ENCODE peak calls at places on chromosome 4, in four cellular contexts. One of them, this sample, is unnamed.

GRCh38 chr4:108889696-108890475 is 127.0 kb upstream of the ETNPPL start:
- DNase-seq in K562: no peak
- DNase-seq in GM12878: no peak
- DNase-seq in HepG2: no peak
- DNase-seq in this sample: no peak

GRCh38 chr4:68147079-68147478 is 17.4 kb upstream of the TMPRSS11F start:
- DNase-seq in K562: no peak
- DNase-seq in GM12878: no peak
- DNase-seq in HepG2: no peak
- DNase-seq in this sample: no peak

GRCh38 chr4:149005191-149005590 is 563.0 kb upstream of the NR3C2 start:
- DNase-seq in K562: no peak
- DNase-seq in GM12878: no peak
- DNase-seq in HepG2: no peak
- DNase-seq in this sample: no peak

GRCh38 chr4:6334203-6334887 is 64.7 kb downstream of the WFS1 start:
- DNase-seq in K562: no peak
- DNase-seq in GM12878: no peak
- DNase-seq in HepG2: no peak
- DNase-seq in this sample: no peak

GRCh38 chr4:106893395-106893881 is 142.7 kb downstream of the DKK2 start:
- DNase-seq in K562: no peak
- DNase-seq in GM12878: no peak
- DNase-seq in HepG2: no peak
- DNase-seq in this sample: peak

GRCh38 chr4:16124232-16124631 is 40.4 kb upstream of the PROM1 start:
- DNase-seq in K562: no peak
- DNase-seq in GM12878: no peak
- DNase-seq in HepG2: no peak
- DNase-seq in this sample: no peak

GRCh38 chr4:167622481-167623240 is 388.4 kb upstream of the SPOCK3 start:
- DNase-seq in K562: peak
- DNase-seq in GM12878: no peak
- DNase-seq in HepG2: peak
- DNase-seq in this sample: peak

GRCh38 chr4:92231511-92231910 is 72.3 kb upstream of the GRID2 start:
- DNase-seq in K562: no peak
- DNase-seq in GM12878: no peak
- DNase-seq in HepG2: no peak
- DNase-seq in this sample: no peak

GRCh38 chr4:8117278-8117682 is 41.3 kb downstream of the ABLIM2 start:
- DNase-seq in K562: peak
- DNase-seq in GM12878: peak
- DNase-seq in HepG2: peak
- DNase-seq in this sample: peak

GRCh38 chr4:176755624-176756023 is 37.1 kb downstream of the VEGFC start:
- DNase-seq in K562: no peak
- DNase-seq in GM12878: no peak
- DNase-seq in HepG2: no peak
- DNase-seq in this sample: no peak

GRCh38 chr4:8910100-8910821 is 38.6 kb upstream of the HMX1 start:
- DNase-seq in K562: no peak
- DNase-seq in GM12878: no peak
- DNase-seq in HepG2: no peak
- DNase-seq in this sample: no peak

GRCh38 chr4:12861422-12861821 is 622.7 kb downstream of the RAB28 start:
- DNase-seq in K562: no peak
- DNase-seq in GM12878: no peak
- DNase-seq in HepG2: no peak
- DNase-seq in this sample: no peak

GRCh38 chr4:133565379-133565778 is 416.3 kb downstream of the PCDH10 start:
- DNase-seq in K562: no peak
- DNase-seq in GM12878: no peak
- DNase-seq in HepG2: no peak
- DNase-seq in this sample: no peak

GRCh38 chr4:17605236-17605635 is 9.2 kb upstream of the MED28 start:
- DNase-seq in K562: no peak
- DNase-seq in GM12878: no peak
- DNase-seq in HepG2: no peak
- DNase-seq in this sample: no peak

GRCh38 chr4:153988446-153988845 is 199.6 kb upstream of the SFRP2 start:
- DNase-seq in K562: no peak
- DNase-seq in GM12878: no peak
- DNase-seq in HepG2: no peak
- DNase-seq in this sample: no peak

GRCh38 chr4:56668267-56668666 is 12.8 kb downstream of the HOPX start:
- DNase-seq in K562: no peak
- DNase-seq in GM12878: no peak
- DNase-seq in HepG2: no peak
- DNase-seq in this sample: peak

GRCh38 chr4:187999406-187999932 is 3.9 kb downstream of the ZFP42 start:
- DNase-seq in K562: no peak
- DNase-seq in GM12878: no peak
- DNase-seq in HepG2: no peak
- DNase-seq in this sample: no peak

GRCh38 chr4:55517526-55518229 is 29.0 kb downstream of the CLOCK start:
- DNase-seq in K562: no peak
- DNase-seq in GM12878: no peak
- DNase-seq in HepG2: no peak
- DNase-seq in this sample: no peak

GRCh38 chr4:73098713-73099112 is 29.2 kb upstream of the COX18 start:
- DNase-seq in K562: no peak
- DNase-seq in GM12878: no peak
- DNase-seq in HepG2: no peak
- DNase-seq in this sample: no peak

GRCh38 chr4:48295116-48295515 is 25.5 kb upstream of the TEC start:
- DNase-seq in K562: no peak
- DNase-seq in GM12878: no peak
- DNase-seq in HepG2: no peak
- DNase-seq in this sample: no peak

GRCh38 chr4:113921089-113921842 is 58.2 kb downstream of the ARSJ start:
- DNase-seq in K562: no peak
- DNase-seq in GM12878: no peak
- DNase-seq in HepG2: no peak
- DNase-seq in this sample: no peak

GRCh38 chr4:54082168-54082567 is 17.8 kb upstream of the CHIC2 start:
- DNase-seq in K562: no peak
- DNase-seq in GM12878: no peak
- DNase-seq in HepG2: peak
- DNase-seq in this sample: no peak

GRCh38 chr4:101599620-101600019 is 190.9 kb upstream of the BANK1 start:
- DNase-seq in K562: no peak
- DNase-seq in GM12878: no peak
- DNase-seq in HepG2: no peak
- DNase-seq in this sample: no peak

GRCh38 chr4:3851211-3851610 is 85.0 kb downstream of the ADRA2C start:
- DNase-seq in K562: no peak
- DNase-seq in GM12878: no peak
- DNase-seq in HepG2: no peak
- DNase-seq in this sample: peak

GRCh38 chr4:159222158-159222557 is 119.3 kb downstream of the RAPGEF2 start:
- DNase-seq in K562: no peak
- DNase-seq in GM12878: no peak
- DNase-seq in HepG2: no peak
- DNase-seq in this sample: no peak

GRCh38 chr4:168731006-168731636 is 234.3 kb downstream of the PALLD start:
- DNase-seq in K562: no peak
- DNase-seq in GM12878: no peak
- DNase-seq in HepG2: no peak
- DNase-seq in this sample: no peak

GRCh38 chr4:117137143-117137542 is 51.8 kb upstream of the TRAM1L1 start:
- DNase-seq in K562: no peak
- DNase-seq in GM12878: no peak
- DNase-seq in HepG2: no peak
- DNase-seq in this sample: no peak

GRCh38 chr4:170089274-170089742 is 448 bp downstream of the AADAT start:
- DNase-seq in K562: no peak
- DNase-seq in GM12878: no peak
- DNase-seq in HepG2: peak
- DNase-seq in this sample: peak

GRCh38 chr4:184960505-184960971 is 57.8 kb upstream of the HELT start:
- DNase-seq in K562: no peak
- DNase-seq in GM12878: no peak
- DNase-seq in HepG2: peak
- DNase-seq in this sample: no peak

GRCh38 chr4:181858746-181859145 is 384.5 kb upstream of the TENM3 start:
- DNase-seq in K562: no peak
- DNase-seq in GM12878: no peak
- DNase-seq in HepG2: no peak
- DNase-seq in this sample: no peak

GRCh38 chr4:181860668-181861067 is 382.5 kb upstream of the TENM3 start:
- DNase-seq in K562: no peak
- DNase-seq in GM12878: no peak
- DNase-seq in HepG2: no peak
- DNase-seq in this sample: no peak

GRCh38 chr4:181860157-181860556 is 383.0 kb upstream of the TENM3 start:
- DNase-seq in K562: no peak
- DNase-seq in GM12878: no peak
- DNase-seq in HepG2: no peak
- DNase-seq in this sample: no peak

GRCh38 chr4:181863846-181864245 is 379.4 kb upstream of the TENM3 start:
- DNase-seq in K562: no peak
- DNase-seq in GM12878: no peak
- DNase-seq in HepG2: no peak
- DNase-seq in this sample: no peak
- TF ChIP-seq TCF7 in K562: no peak
- TF ChIP-seq TCF7 in GM12878: no peak
- TF ChIP-seq TCF7 in HepG2: no peak
- TF ChIP-seq TCF7 in this sample: no peak

GRCh38 chr4:84491420-84491819 is 7.7 kb downstream of the NKX6-1 start:
- DNase-seq in K562: no peak
- DNase-seq in GM12878: no peak
- DNase-seq in HepG2: no peak
- DNase-seq in this sample: no peak
- TF ChIP-seq TCF7 in K562: no peak
- TF ChIP-seq TCF7 in GM12878: no peak
- TF ChIP-seq TCF7 in HepG2: no peak
- TF ChIP-seq TCF7 in this sample: no peak

DNA sequence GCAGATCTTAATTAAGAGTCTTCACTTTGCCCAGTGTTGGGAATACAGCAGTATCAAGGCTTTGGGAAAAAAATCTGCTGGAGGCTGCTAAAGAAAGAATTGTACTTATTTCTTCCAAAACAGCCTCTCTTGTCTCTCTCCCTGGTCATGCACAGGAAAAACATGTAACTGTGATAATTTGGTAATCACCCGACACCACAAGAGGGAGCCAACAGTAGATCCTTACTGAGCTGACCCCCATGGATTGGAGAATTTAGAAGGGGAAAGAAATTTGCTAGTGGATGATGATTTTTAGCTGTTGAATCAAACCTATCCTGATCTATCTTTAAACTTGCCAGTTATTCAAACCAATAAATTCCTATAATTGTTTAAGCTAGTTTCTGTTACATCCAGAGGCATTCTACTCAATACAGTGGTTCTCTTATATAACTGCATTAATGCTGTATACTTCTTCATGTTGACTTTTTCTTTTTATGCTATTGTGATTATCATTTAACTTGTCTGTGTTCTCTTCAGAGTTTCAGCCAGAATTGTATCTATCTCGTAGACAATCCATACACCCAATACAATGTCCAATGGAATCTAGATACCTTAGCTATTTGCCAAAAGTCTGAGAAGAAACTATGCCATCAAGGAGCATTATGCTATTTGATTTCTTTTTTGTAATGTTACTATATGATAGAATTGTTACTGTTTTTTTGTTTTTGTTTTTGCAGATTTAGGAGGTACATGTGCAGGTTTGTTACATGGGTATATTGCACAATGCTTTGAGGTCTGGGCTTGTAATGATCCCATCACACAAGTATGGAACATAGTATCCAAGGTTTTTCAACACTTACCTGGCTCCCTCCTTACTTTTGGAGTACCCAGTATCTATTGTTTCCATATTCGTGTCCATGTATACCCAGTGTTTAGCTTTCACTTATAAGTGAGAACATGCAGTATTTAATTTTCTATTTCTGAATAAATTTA is 31.3 kb upstream of the ARHGEF38 start:
- DNase-seq in K562: peak
- DNase-seq in GM12878: peak
- DNase-seq in HepG2: peak
- DNase-seq in this sample: peak
- TF ChIP-seq TCF7 in K562: no peak
- TF ChIP-seq TCF7 in GM12878: no peak
- TF ChIP-seq TCF7 in HepG2: no peak
- TF ChIP-seq TCF7 in this sample: no peak

GRCh38 chr4:32148120-32148666 is 1428.0 kb downstream of the PCDH7 start:
- DNase-seq in K562: no peak
- DNase-seq in GM12878: no peak
- DNase-seq in HepG2: no peak
- DNase-seq in this sample: no peak
- TF ChIP-seq TCF7 in K562: no peak
- TF ChIP-seq TCF7 in GM12878: no peak
- TF ChIP-seq TCF7 in HepG2: no peak
- TF ChIP-seq TCF7 in this sample: no peak

GRCh38 chr4:110119880-110120279 is 78.5 kb downstream of the ELOVL6 start:
- DNase-seq in K562: no peak
- DNase-seq in GM12878: no peak
- DNase-seq in HepG2: no peak
- DNase-seq in this sample: no peak
- TF ChIP-seq TCF7 in K562: no peak
- TF ChIP-seq TCF7 in GM12878: no peak
- TF ChIP-seq TCF7 in HepG2: no peak
- TF ChIP-seq TCF7 in this sample: no peak

DNA sequence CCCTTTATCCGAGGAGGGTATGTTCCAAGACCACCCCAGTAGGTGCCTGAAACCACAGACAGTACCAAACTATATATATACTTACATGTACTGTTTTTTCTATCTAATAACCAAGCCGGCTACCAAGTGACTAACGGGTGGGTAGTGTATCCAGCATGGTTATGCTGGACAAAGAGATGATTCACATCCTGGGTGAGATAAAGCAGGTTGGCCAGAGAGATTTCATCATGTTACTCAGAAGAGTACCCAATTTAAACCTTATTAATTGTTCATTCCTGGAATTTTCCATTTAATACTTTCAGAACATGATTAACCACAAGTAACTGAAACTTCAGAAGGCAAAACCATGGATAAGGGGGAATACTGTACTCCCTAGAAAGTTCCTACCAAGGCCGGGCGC is 46.5 kb downstream of the RFC1 start:
- DNase-seq in K562: no peak
- DNase-seq in GM12878: no peak
- DNase-seq in HepG2: peak
- DNase-seq in this sample: no peak
- TF ChIP-seq TCF7 in K562: no peak
- TF ChIP-seq TCF7 in GM12878: no peak
- TF ChIP-seq TCF7 in HepG2: no peak
- TF ChIP-seq TCF7 in this sample: no peak

This sample was measured in WTC11.